ENCODE peak calls at places on chromosomes 11 and 22, in six cellular contexts. K is HepG2, T is SK-N-SH, J is GM12878, N is K562, O is HCT116. E is an unnamed sample.

GRCh38 chr11:44133335-44133946 is 38.0 kb downstream of the EXT2 start:
- DNase-seq in J (no peak), O (no peak), N (peak; percentile 34), K (peak; percentile 17), T (peak; percentile 43), E (peak; percentile 70)

GRCh38 chr11:96309001-96309642 is 33.9 kb downstream of the MAML2 start:
- DNase-seq in K (no peak), N (no peak), J (no peak), O (no peak), T (no peak), E (peak; percentile 44)

GRCh38 chr11:18479063-18479462 is 23.4 kb downstream of the LDHAL6A start:
- DNase-seq in N (no peak), T (no peak), K (no peak), J (no peak), O (no peak), E (no peak)

GRCh38 chr11:65183201-65183891 is 1.6 kb downstream of the CAPN1 start:
- DNase-seq in K (no peak), N (no peak), O (peak; percentile 37), J (no peak), T (no peak), E (peak; percentile 31)

GRCh38 chr11:86464509-86465221 is 90.0 kb downstream of the CCDC81 start:
- DNase-seq in O (no peak), N (no peak), J (no peak), K (no peak), T (no peak), E (no peak)

GRCh38 chr22:37330200-37331033 is 48.1 kb downstream of the CYTH4 start:
- DNase-seq in O (peak; percentile 96), K (peak; percentile 88), J (no peak), N (peak; percentile 72), T (peak; percentile 86), E (no peak)

GRCh38 chr11:124763156-124763947 is 1.3 kb upstream of the ESAM start:
- DNase-seq in J (no peak), N (peak; percentile 68), T (peak; percentile 81), O (peak; percentile 61), K (peak; percentile 72), E (peak; percentile 79)

GRCh38 chr11:29432719-29433325 is 584.0 kb downstream of the KCNA4 start:
- DNase-seq in O (peak; percentile 3), T (peak; percentile 14), N (peak; percentile 5), K (peak; percentile 2), J (no peak), E (peak; percentile 26)

GRCh38 chr11:75246006-75246672 is 5.6 kb downstream of the TPBGL start:
- DNase-seq in J (no peak), T (peak; percentile 4), K (no peak), O (no peak), N (no peak), E (no peak)

GRCh38 chr22:24952837-24953293 is 349 bp downstream of the KIAA1671 start:
- DNase-seq in O (peak; percentile 31), K (peak; percentile 72), J (no peak), T (peak; percentile 84), N (no peak), E (peak; percentile 79)

GRCh38 chr22:28231423-28231822 is 312.4 kb upstream of the PITPNB start:
- DNase-seq in J (no peak), T (no peak), N (no peak), O (no peak), K (peak; percentile 82), E (peak; percentile 1)

GRCh38 chr22:29883045-29883830 is at the start of gene MTMR3:
- DNase-seq in K (peak; percentile 73), O (peak; percentile 72), J (peak; percentile 49), T (peak; percentile 90), N (peak; percentile 78), E (peak; percentile 41)

GRCh38 chr11:3849297-3849874 is 6.1 kb upstream of the STIM1 start:
- DNase-seq in N (peak; percentile 57), K (peak; percentile 41), J (no peak), O (no peak), T (peak; percentile 53), E (no peak)

GRCh38 chr11:11265994-11266606 is 87.0 kb downstream of the CSNK2A3 start:
- DNase-seq in J (no peak), N (peak; percentile 78), O (peak; percentile 16), K (no peak), T (peak; percentile 62), E (peak; percentile 16)

GRCh38 chr11:47415949-47416472 is 7.6 kb downstream of the SLC39A13 start:
- DNase-seq in T (no peak), N (peak; percentile 26), J (no peak), K (no peak), O (peak; percentile 49), E (peak; percentile 80)

GRCh38 chr11:91163619-91164451 is 941.0 kb upstream of the CHORDC1 start:
- DNase-seq in K (peak; percentile 2), J (no peak), O (no peak), T (peak; percentile 28), N (no peak), E (no peak)

GRCh38 chr11:84514436-84514835 is 1112.7 kb downstream of the DLG2 start:
- DNase-seq in T (no peak), N (no peak), K (no peak), J (no peak), O (no peak), E (no peak)

GRCh38 chr11:12154871-12155668 is 44.7 kb downstream of the MICAL2 start:
- DNase-seq in J (no peak), N (no peak), K (no peak), T (no peak), O (no peak), E (no peak)

GRCh38 chr11:3127706-3128355 is 37.3 kb downstream of the OSBPL5 start:
- DNase-seq in K (no peak), N (no peak), J (no peak), T (no peak), O (no peak), E (no peak)

GRCh38 chr11:114182471-114182968 is 113.7 kb upstream of the NNMT start:
- DNase-seq in N (no peak), J (no peak), T (no peak), K (no peak), O (no peak), E (no peak)

GRCh38 chr11:123137496-123138270 is 57.4 kb downstream of the CLMP start:
- DNase-seq in T (peak; percentile 85), O (no peak), K (no peak), J (no peak), N (no peak), E (no peak)

GRCh38 chr11:42494459-42494858 is 817.3 kb upstream of the API5 start:
- DNase-seq in K (no peak), N (no peak), T (no peak), O (no peak), J (no peak), E (no peak)

GRCh38 chr11:942853-943252 is 17.2 kb downstream of the AP2A2 start:
- DNase-seq in N (no peak), T (no peak), J (no peak), K (no peak), O (no peak), E (no peak)

GRCh38 chr11:10375280-10376048 is 70.6 kb downstream of the ADM start:
- DNase-seq in T (no peak), O (no peak), K (no peak), J (no peak), N (no peak), E (no peak)

GRCh38 chr11:9577551-9577950 is 4.1 kb downstream of the WEE1 start:
- DNase-seq in T (no peak), J (no peak), K (no peak), N (no peak), O (no peak), E (peak; percentile 16)

GRCh38 chr22:49789289-49790141 is 38.2 kb downstream of the BRD1 start:
- DNase-seq in J (no peak), O (no peak), T (peak; percentile 61), N (no peak), K (peak; percentile 10), E (no peak)

GRCh38 chr11:35487532-35488078 is 37.8 kb downstream of the PAMR1 start:
- DNase-seq in O (peak; percentile 22), T (peak; percentile 42), N (no peak), K (peak; percentile 7), J (no peak), E (no peak)

DNA sequence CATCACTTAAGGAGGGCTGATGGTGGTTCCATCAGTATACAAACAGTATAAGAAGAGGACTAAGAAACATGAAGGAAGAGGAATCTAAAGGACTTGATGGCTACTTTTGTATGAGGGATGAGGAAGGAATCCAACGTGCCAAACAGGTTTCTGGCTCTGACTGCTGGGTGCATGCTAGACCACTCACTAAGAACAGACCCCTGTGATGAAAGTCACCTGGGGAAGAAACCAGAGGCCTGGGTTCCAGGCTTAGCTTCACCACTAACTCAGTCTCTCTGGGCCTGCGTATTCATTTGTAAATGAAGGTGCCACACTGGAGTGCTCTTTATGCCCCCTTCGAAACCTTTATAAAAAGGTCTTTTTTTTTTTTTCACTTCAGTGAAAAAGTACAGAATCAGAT is 55.1 kb downstream of the AAMDC start:
- DNase-seq in T (no peak), N (no peak), K (no peak), O (no peak), J (no peak), E (no peak)
- TF ChIP-seq JUND in T (no peak), N (no peak), K (no peak), O (no peak), J (no peak), E (no peak)

GRCh38 chr11:120209750-120210650 is 832 bp upstream of the OAF start:
- DNase-seq in J (no peak), N (no peak), T (peak; percentile 53), O (no peak), K (no peak), E (no peak)

GRCh38 chr11:120207517-120207916 is 3.3 kb upstream of the OAF start:
- DNase-seq in O (no peak), N (no peak), T (no peak), K (no peak), J (no peak), E (no peak)

GRCh38 chr11:120208777-120209176 is 2.1 kb upstream of the OAF start:
- DNase-seq in O (no peak), N (peak; percentile 26), T (no peak), J (no peak), K (peak; percentile 86), E (no peak)

GRCh38 chr11:120205596-120206161 is 5.2 kb upstream of the OAF start:
- DNase-seq in K (no peak), J (no peak), O (no peak), T (no peak), N (no peak), E (no peak)

DNA sequence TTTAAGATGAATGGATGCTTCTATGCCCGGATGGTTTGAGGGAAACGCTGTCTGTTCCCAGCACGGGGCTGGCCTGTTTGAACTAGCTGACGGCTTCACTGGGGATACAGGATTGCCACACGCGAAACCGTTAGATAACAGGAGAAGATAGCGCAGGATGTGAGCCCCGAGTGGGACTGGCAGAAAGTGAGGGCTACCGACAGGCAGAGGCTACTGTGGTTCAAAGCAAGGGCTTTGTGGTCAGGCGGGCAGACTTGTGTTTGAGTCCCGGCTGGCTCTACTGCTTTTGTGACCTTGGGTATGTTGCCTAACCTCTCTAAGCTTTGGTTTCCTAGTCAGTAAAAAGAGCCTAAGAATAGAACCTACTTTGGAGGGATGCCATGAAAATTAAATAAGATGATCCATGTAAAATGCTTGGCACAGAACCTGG is 2.8 kb upstream of the OAF start:
- DNase-seq in N (no peak), K (peak; percentile 95), J (no peak), T (no peak), O (no peak), E (no peak)
- TF ChIP-seq JUND in N (no peak), K (no peak), J (no peak), T (no peak), O (no peak), E (no peak)

GRCh38 chr11:73186886-73187285 is 31.2 kb upstream of the P2RY2 start:
- DNase-seq in T (no peak), O (no peak), N (no peak), K (no peak), J (no peak), E (no peak)
- TF ChIP-seq JUND in T (no peak), O (no peak), N (no peak), K (no peak), J (no peak), E (no peak)

GRCh38 chr11:67519726-67520125 is 3.5 kb downstream of the CABP2 start:
- DNase-seq in K (no peak), J (no peak), O (no peak), T (no peak), N (no peak), E (no peak)
- TF ChIP-seq JUND in K (no peak), J (no peak), O (no peak), T (no peak), N (no peak), E (no peak)

E was measured in T47D.